ENCODE peak calls at places on chromosome 11, in five cellular contexts. One of them, this sample, is unnamed.

GRCh38 chr11:17496406-17496805 is 19.8 kb upstream of the ABCC8 start:
- DNase-seq in AG09309: no peak
- DNase-seq in mucosa of descending colon: no peak
- DNase-seq in WERI-Rb-1: no peak
- DNase-seq in choroid plexus epithelial cell: peak
- DNase-seq in this sample: no peak

GRCh38 chr11:35721576-35722341 is 59.2 kb downstream of the TRIM44 start:
- DNase-seq in AG09309: no peak
- DNase-seq in choroid plexus epithelial cell: peak
- DNase-seq in WERI-Rb-1: no peak
- DNase-seq in mucosa of descending colon: no peak
- DNase-seq in this sample: no peak

GRCh38 chr11:832529-833113 is at the start of gene CD151:
- DNase-seq in choroid plexus epithelial cell: peak
- DNase-seq in AG09309: no peak
- DNase-seq in mucosa of descending colon: peak
- DNase-seq in WERI-Rb-1: peak
- DNase-seq in this sample: peak

GRCh38 chr11:125995313-125995712 is 49.5 kb downstream of the VSIG10L2 start:
- DNase-seq in WERI-Rb-1: no peak
- DNase-seq in AG09309: no peak
- DNase-seq in mucosa of descending colon: no peak
- DNase-seq in choroid plexus epithelial cell: no peak
- DNase-seq in this sample: no peak

GRCh38 chr11:27055065-27055682 is 14.6 kb downstream of the BBOX1 start:
- DNase-seq in WERI-Rb-1: no peak
- DNase-seq in choroid plexus epithelial cell: peak
- DNase-seq in mucosa of descending colon: peak
- DNase-seq in AG09309: peak
- DNase-seq in this sample: no peak

GRCh38 chr11:100354736-100355135 is 332.4 kb upstream of the ARHGAP42 start:
- DNase-seq in choroid plexus epithelial cell: peak
- DNase-seq in mucosa of descending colon: no peak
- DNase-seq in AG09309: no peak
- DNase-seq in WERI-Rb-1: no peak
- DNase-seq in this sample: no peak

GRCh38 chr11:103079833-103080232 is 12.1 kb downstream of the DCUN1D5 start:
- DNase-seq in mucosa of descending colon: no peak
- DNase-seq in AG09309: no peak
- DNase-seq in WERI-Rb-1: no peak
- DNase-seq in choroid plexus epithelial cell: peak
- DNase-seq in this sample: no peak

GRCh38 chr11:33716236-33716635 is 15.6 kb upstream of the C11orf91 start:
- DNase-seq in mucosa of descending colon: no peak
- DNase-seq in AG09309: no peak
- DNase-seq in choroid plexus epithelial cell: peak
- DNase-seq in WERI-Rb-1: peak
- DNase-seq in this sample: no peak

GRCh38 chr11:67230406-67230805 is 35.9 kb upstream of the GRK2 start:
- DNase-seq in AG09309: no peak
- DNase-seq in choroid plexus epithelial cell: no peak
- DNase-seq in WERI-Rb-1: no peak
- DNase-seq in mucosa of descending colon: no peak
- DNase-seq in this sample: no peak

GRCh38 chr11:118619444-118620205 is 12.2 kb downstream of the PHLDB1 start:
- DNase-seq in AG09309: peak
- DNase-seq in choroid plexus epithelial cell: peak
- DNase-seq in WERI-Rb-1: no peak
- DNase-seq in mucosa of descending colon: no peak
- DNase-seq in this sample: no peak

GRCh38 chr11:112524808-112525207 is 264.1 kb upstream of the PLET1 start:
- DNase-seq in AG09309: no peak
- DNase-seq in mucosa of descending colon: peak
- DNase-seq in choroid plexus epithelial cell: no peak
- DNase-seq in WERI-Rb-1: no peak
- DNase-seq in this sample: no peak

GRCh38 chr11:102564110-102564509 is 33.6 kb upstream of the MMP7 start:
- DNase-seq in choroid plexus epithelial cell: peak
- DNase-seq in mucosa of descending colon: no peak
- DNase-seq in AG09309: peak
- DNase-seq in WERI-Rb-1: no peak
- DNase-seq in this sample: no peak

GRCh38 chr11:120780239-120780638 is 243.7 kb upstream of the TBCEL start:
- DNase-seq in mucosa of descending colon: no peak
- DNase-seq in AG09309: no peak
- DNase-seq in WERI-Rb-1: no peak
- DNase-seq in choroid plexus epithelial cell: no peak
- DNase-seq in this sample: no peak

GRCh38 chr11:5524756-5525155 is 8.3 kb upstream of the UBQLNL start:
- DNase-seq in AG09309: no peak
- DNase-seq in mucosa of descending colon: no peak
- DNase-seq in choroid plexus epithelial cell: no peak
- DNase-seq in WERI-Rb-1: no peak
- DNase-seq in this sample: no peak

GRCh38 chr11:86749861-86750401 is 50.4 kb upstream of the PRSS23 start:
- DNase-seq in AG09309: no peak
- DNase-seq in WERI-Rb-1: no peak
- DNase-seq in mucosa of descending colon: no peak
- DNase-seq in choroid plexus epithelial cell: no peak
- DNase-seq in this sample: no peak

GRCh38 chr11:3155216-3155615 is 9.9 kb downstream of the OSBPL5 start:
- DNase-seq in AG09309: no peak
- DNase-seq in mucosa of descending colon: no peak
- DNase-seq in WERI-Rb-1: no peak
- DNase-seq in choroid plexus epithelial cell: no peak
- DNase-seq in this sample: no peak

GRCh38 chr11:132943737-132944556 is 588.4 kb downstream of the OPCML start:
- DNase-seq in mucosa of descending colon: no peak
- DNase-seq in choroid plexus epithelial cell: no peak
- DNase-seq in WERI-Rb-1: no peak
- DNase-seq in AG09309: no peak
- DNase-seq in this sample: peak

GRCh38 chr11:61891331-61892084 is at the start of gene FADS3:
- DNase-seq in AG09309: no peak
- DNase-seq in choroid plexus epithelial cell: peak
- DNase-seq in mucosa of descending colon: peak
- DNase-seq in WERI-Rb-1: peak
- DNase-seq in this sample: peak
- TF ChIP-seq CTCF in AG09309: no peak
- TF ChIP-seq CTCF in choroid plexus epithelial cell: no peak
- TF ChIP-seq CTCF in mucosa of descending colon: no peak
- TF ChIP-seq CTCF in WERI-Rb-1: no peak
- TF ChIP-seq CTCF in this sample: no peak

GRCh38 chr11:18853086-18853720 is 61.6 kb upstream of the PTPN5 start:
- DNase-seq in choroid plexus epithelial cell: peak
- DNase-seq in mucosa of descending colon: peak
- DNase-seq in WERI-Rb-1: peak
- DNase-seq in AG09309: no peak
- DNase-seq in this sample: no peak
- TF ChIP-seq CTCF in choroid plexus epithelial cell: peak
- TF ChIP-seq CTCF in mucosa of descending colon: no peak
- TF ChIP-seq CTCF in WERI-Rb-1: peak
- TF ChIP-seq CTCF in AG09309: peak
- TF ChIP-seq CTCF in this sample: peak

GRCh38 chr11:134033276-134033675 is 35.6 kb upstream of the JAM3 start:
- DNase-seq in WERI-Rb-1: no peak
- DNase-seq in AG09309: no peak
- DNase-seq in mucosa of descending colon: no peak
- DNase-seq in choroid plexus epithelial cell: no peak
- DNase-seq in this sample: no peak

GRCh38 chr11:134032031-134032430 is 36.8 kb upstream of the JAM3 start:
- DNase-seq in mucosa of descending colon: no peak
- DNase-seq in WERI-Rb-1: no peak
- DNase-seq in AG09309: no peak
- DNase-seq in choroid plexus epithelial cell: no peak
- DNase-seq in this sample: no peak

GRCh38 chr11:134028368-134028920 is 40.4 kb upstream of the JAM3 start:
- DNase-seq in WERI-Rb-1: no peak
- DNase-seq in choroid plexus epithelial cell: no peak
- DNase-seq in mucosa of descending colon: no peak
- DNase-seq in AG09309: no peak
- DNase-seq in this sample: no peak

GRCh38 chr11:134032501-134033091 is 36.3 kb upstream of the JAM3 start:
- DNase-seq in choroid plexus epithelial cell: no peak
- DNase-seq in mucosa of descending colon: no peak
- DNase-seq in AG09309: no peak
- DNase-seq in WERI-Rb-1: no peak
- DNase-seq in this sample: peak

GRCh38 chr11:134030853-134031252 is 38.0 kb upstream of the JAM3 start:
- DNase-seq in choroid plexus epithelial cell: no peak
- DNase-seq in mucosa of descending colon: no peak
- DNase-seq in AG09309: no peak
- DNase-seq in WERI-Rb-1: peak
- DNase-seq in this sample: no peak
- TF ChIP-seq CTCF in choroid plexus epithelial cell: peak
- TF ChIP-seq CTCF in mucosa of descending colon: no peak
- TF ChIP-seq CTCF in AG09309: no peak
- TF ChIP-seq CTCF in WERI-Rb-1: peak
- TF ChIP-seq CTCF in this sample: peak

GRCh38 chr11:58508814-58509213 is 909 bp upstream of the OR5B21 start:
- DNase-seq in choroid plexus epithelial cell: no peak
- DNase-seq in WERI-Rb-1: no peak
- DNase-seq in AG09309: no peak
- DNase-seq in mucosa of descending colon: no peak
- DNase-seq in this sample: no peak

GRCh38 chr11:58508005-58508404 is at the start of gene OR5B21:
- DNase-seq in AG09309: no peak
- DNase-seq in choroid plexus epithelial cell: no peak
- DNase-seq in mucosa of descending colon: no peak
- DNase-seq in WERI-Rb-1: no peak
- DNase-seq in this sample: no peak

GRCh38 chr11:58509730-58510129 is 1.8 kb upstream of the OR5B21 start:
- DNase-seq in WERI-Rb-1: no peak
- DNase-seq in mucosa of descending colon: no peak
- DNase-seq in AG09309: no peak
- DNase-seq in choroid plexus epithelial cell: no peak
- DNase-seq in this sample: no peak

DNA sequence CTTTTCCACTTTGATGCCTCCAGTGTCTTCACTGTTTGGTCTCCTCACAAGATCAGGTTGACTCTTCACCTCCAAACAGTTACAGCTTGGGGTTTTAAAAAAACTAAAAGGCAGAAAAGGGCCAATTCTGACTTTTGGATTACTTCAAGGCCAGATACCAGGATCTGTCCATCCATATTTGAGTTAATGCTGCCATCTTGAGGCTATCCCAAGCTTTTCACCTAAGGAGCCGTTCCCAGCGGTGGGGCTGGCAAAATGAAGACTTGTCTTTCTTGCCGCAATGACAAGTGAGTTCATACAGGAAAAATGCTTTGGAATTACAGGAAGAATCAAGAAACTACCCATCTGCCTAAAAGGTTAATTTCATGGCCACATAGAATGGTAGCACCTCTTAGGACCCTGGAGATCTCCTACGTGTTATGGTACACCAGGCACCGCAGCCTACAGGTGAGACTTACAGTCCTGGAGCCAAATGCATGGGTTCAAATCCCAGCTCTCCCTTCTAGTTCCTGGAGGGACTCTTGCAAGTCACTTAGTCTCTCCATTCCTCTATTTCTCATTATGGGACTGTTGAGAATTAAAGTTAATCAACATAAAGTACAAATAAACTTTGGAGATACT is 6.0 kb upstream of the OR5B21 start:
- DNase-seq in mucosa of descending colon: peak
- DNase-seq in AG09309: peak
- DNase-seq in choroid plexus epithelial cell: peak
- DNase-seq in WERI-Rb-1: peak
- DNase-seq in this sample: peak
- TF ChIP-seq CTCF in mucosa of descending colon: peak
- TF ChIP-seq CTCF in AG09309: peak
- TF ChIP-seq CTCF in choroid plexus epithelial cell: peak
- TF ChIP-seq CTCF in WERI-Rb-1: peak
- TF ChIP-seq CTCF in this sample: peak

GRCh38 chr11:60485987-60486386 is 6.6 kb upstream of the MS4A12 start:
- DNase-seq in mucosa of descending colon: peak
- DNase-seq in choroid plexus epithelial cell: no peak
- DNase-seq in AG09309: no peak
- DNase-seq in WERI-Rb-1: peak
- DNase-seq in this sample: peak
- TF ChIP-seq CTCF in mucosa of descending colon: no peak
- TF ChIP-seq CTCF in choroid plexus epithelial cell: no peak
- TF ChIP-seq CTCF in AG09309: no peak
- TF ChIP-seq CTCF in WERI-Rb-1: peak
- TF ChIP-seq CTCF in this sample: peak

DNA sequence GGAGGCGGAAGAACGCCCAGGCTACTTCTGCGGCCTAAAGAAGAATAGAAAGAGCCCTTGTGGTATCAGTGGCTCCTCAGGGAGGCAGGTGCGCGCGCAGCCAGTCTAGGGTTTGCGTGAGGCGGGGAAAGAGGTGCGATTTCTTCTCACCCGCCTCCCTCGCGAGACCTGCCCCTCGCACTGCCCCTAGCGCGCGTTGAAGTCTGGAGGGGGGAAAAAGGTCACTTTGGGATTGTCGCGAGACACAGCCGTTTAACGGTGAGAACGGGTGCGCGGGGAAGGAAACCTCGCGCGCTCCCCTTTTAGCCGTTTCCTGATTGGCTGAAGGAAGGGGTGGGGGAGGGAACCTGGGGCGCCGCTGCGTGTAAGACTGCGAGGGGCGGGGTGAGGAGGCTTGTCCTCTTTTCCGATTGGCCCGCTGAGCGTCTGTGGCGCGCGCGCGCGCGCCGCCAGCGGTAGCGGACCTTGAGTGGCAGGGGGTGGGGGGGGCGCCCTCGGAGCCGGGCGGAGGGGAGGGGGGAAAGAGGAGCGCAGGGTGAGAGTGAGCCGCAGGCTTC is at the start of gene ZFP91:
- DNase-seq in mucosa of descending colon: peak
- DNase-seq in WERI-Rb-1: peak
- DNase-seq in AG09309: peak
- DNase-seq in choroid plexus epithelial cell: peak
- DNase-seq in this sample: peak
- TF ChIP-seq CTCF in mucosa of descending colon: no peak
- TF ChIP-seq CTCF in WERI-Rb-1: no peak
- TF ChIP-seq CTCF in AG09309: no peak
- TF ChIP-seq CTCF in choroid plexus epithelial cell: no peak
- TF ChIP-seq CTCF in this sample: no peak

GRCh38 chr11:68735626-68736025 is 15.7 kb downstream of the TESMIN start:
- DNase-seq in AG09309: no peak
- DNase-seq in WERI-Rb-1: no peak
- DNase-seq in choroid plexus epithelial cell: peak
- DNase-seq in mucosa of descending colon: no peak
- DNase-seq in this sample: no peak
- TF ChIP-seq CTCF in AG09309: no peak
- TF ChIP-seq CTCF in WERI-Rb-1: no peak
- TF ChIP-seq CTCF in choroid plexus epithelial cell: no peak
- TF ChIP-seq CTCF in mucosa of descending colon: no peak
- TF ChIP-seq CTCF in this sample: no peak